ENCODE peak calls at places on chromosomes 6 and 20, in six cellular contexts. One of them, this sample, is unnamed.
A peak's percentile ranks its signal among the peaks of the same experiment; 100 is the strongest.

GRCh38 chr6:27139753-27140522 is 107.6 kb upstream of the PRSS16 start:
- DNase-seq in H1: no peak
- DNase-seq in mesenchymal stem cell: peak; percentile 63
- DNase-seq in neuronal stem cell: no peak
- DNase-seq in IMR-90: peak; percentile 26
- DNase-seq in trophoblast cell: peak; percentile 18
- DNase-seq in this sample: no peak

GRCh38 chr20:43744966-43745733 is 18.3 kb upstream of the GTSF1L start:
- DNase-seq in neuronal stem cell: no peak
- DNase-seq in IMR-90: no peak
- DNase-seq in H1: no peak
- DNase-seq in mesenchymal stem cell: no peak
- DNase-seq in trophoblast cell: no peak
- DNase-seq in this sample: no peak

GRCh38 chr20:20894280-20894679 is 181.8 kb upstream of the RALGAPA2 start:
- DNase-seq in H1: no peak
- DNase-seq in IMR-90: no peak
- DNase-seq in neuronal stem cell: no peak
- DNase-seq in mesenchymal stem cell: no peak
- DNase-seq in trophoblast cell: no peak
- DNase-seq in this sample: no peak

GRCh38 chr6:118776607-118777549 is 117.1 kb upstream of the ASF1A start:
- DNase-seq in IMR-90: peak; percentile 79
- DNase-seq in mesenchymal stem cell: peak; percentile 78
- DNase-seq in H1: no peak
- DNase-seq in neuronal stem cell: peak; percentile 46
- DNase-seq in trophoblast cell: peak; percentile 94
- DNase-seq in this sample: peak; percentile 56

GRCh38 chr6:27178001-27178730 is 69.3 kb upstream of the PRSS16 start:
- DNase-seq in H1: no peak
- DNase-seq in trophoblast cell: peak; percentile 85
- DNase-seq in mesenchymal stem cell: peak; percentile 96
- DNase-seq in IMR-90: peak; percentile 94
- DNase-seq in neuronal stem cell: peak; percentile 71
- DNase-seq in this sample: peak; percentile 84

GRCh38 chr6:142444388-142444787 is 142.6 kb downstream of the ADGRG6 start:
- DNase-seq in IMR-90: peak; percentile 73
- DNase-seq in neuronal stem cell: no peak
- DNase-seq in mesenchymal stem cell: no peak
- DNase-seq in H1: no peak
- DNase-seq in trophoblast cell: no peak
- DNase-seq in this sample: no peak

GRCh38 chr6:154932562-154933027 is 62.5 kb upstream of the TIAM2 start:
- DNase-seq in neuronal stem cell: no peak
- DNase-seq in mesenchymal stem cell: peak; percentile 85
- DNase-seq in IMR-90: peak; percentile 78
- DNase-seq in H1: no peak
- DNase-seq in trophoblast cell: peak; percentile 80
- DNase-seq in this sample: no peak

GRCh38 chr6:106110167-106110826 is 24.2 kb downstream of the PRDM1 start:
- DNase-seq in trophoblast cell: no peak
- DNase-seq in IMR-90: no peak
- DNase-seq in H1: no peak
- DNase-seq in neuronal stem cell: no peak
- DNase-seq in mesenchymal stem cell: no peak
- DNase-seq in this sample: no peak

GRCh38 chr20:63177785-63178444 is 38.0 kb downstream of the YTHDF1 start:
- DNase-seq in H1: no peak
- DNase-seq in neuronal stem cell: peak; percentile 32
- DNase-seq in mesenchymal stem cell: peak; percentile 7
- DNase-seq in IMR-90: no peak
- DNase-seq in trophoblast cell: no peak
- DNase-seq in this sample: no peak

GRCh38 chr6:42338573-42339218 is 113.0 kb downstream of the TRERF1 start:
- DNase-seq in H1: no peak
- DNase-seq in trophoblast cell: no peak
- DNase-seq in IMR-90: peak; percentile 99
- DNase-seq in mesenchymal stem cell: peak; percentile 98
- DNase-seq in neuronal stem cell: no peak
- DNase-seq in this sample: no peak

GRCh38 chr20:50020283-50020682 is 37.5 kb downstream of the SNAI1 start:
- DNase-seq in H1: no peak
- DNase-seq in trophoblast cell: peak; percentile 61
- DNase-seq in neuronal stem cell: no peak
- DNase-seq in mesenchymal stem cell: peak; percentile 62
- DNase-seq in IMR-90: peak; percentile 38
- DNase-seq in this sample: no peak

GRCh38 chr6:67345946-67346345 is 1289.1 kb upstream of the ADGRB3 start:
- DNase-seq in IMR-90: no peak
- DNase-seq in trophoblast cell: no peak
- DNase-seq in H1: no peak
- DNase-seq in neuronal stem cell: no peak
- DNase-seq in mesenchymal stem cell: no peak
- DNase-seq in this sample: no peak

GRCh38 chr20:34883809-34884208 is 7.4 kb downstream of the ACSS2 start:
- DNase-seq in trophoblast cell: no peak
- DNase-seq in mesenchymal stem cell: no peak
- DNase-seq in IMR-90: no peak
- DNase-seq in neuronal stem cell: no peak
- DNase-seq in H1: no peak
- DNase-seq in this sample: no peak

GRCh38 chr6:159041181-159041580 is 3.6 kb downstream of the TAGAP start:
- DNase-seq in mesenchymal stem cell: no peak
- DNase-seq in H1: no peak
- DNase-seq in neuronal stem cell: no peak
- DNase-seq in trophoblast cell: no peak
- DNase-seq in IMR-90: no peak
- DNase-seq in this sample: no peak

GRCh38 chr20:62119591-62120364 is 2.5 kb upstream of the LSM14B start:
- DNase-seq in trophoblast cell: no peak
- DNase-seq in IMR-90: no peak
- DNase-seq in H1: no peak
- DNase-seq in neuronal stem cell: no peak
- DNase-seq in mesenchymal stem cell: no peak
- DNase-seq in this sample: no peak

GRCh38 chr20:62121776-62122658 is at the start of gene LSM14B:
- DNase-seq in neuronal stem cell: peak; percentile 97
- DNase-seq in IMR-90: peak; percentile 95
- DNase-seq in mesenchymal stem cell: peak; percentile 95
- DNase-seq in trophoblast cell: peak; percentile 98
- DNase-seq in H1: peak; percentile 75
- DNase-seq in this sample: peak; percentile 94

GRCh38 chr20:62119101-62119500 is 3.2 kb upstream of the LSM14B start:
- DNase-seq in mesenchymal stem cell: no peak
- DNase-seq in H1: no peak
- DNase-seq in trophoblast cell: no peak
- DNase-seq in neuronal stem cell: no peak
- DNase-seq in IMR-90: no peak
- DNase-seq in this sample: no peak

GRCh38 chr20:62120990-62121775 is 1.1 kb upstream of the LSM14B start:
- DNase-seq in H1: no peak
- DNase-seq in neuronal stem cell: no peak
- DNase-seq in mesenchymal stem cell: peak; percentile 77
- DNase-seq in trophoblast cell: peak; percentile 57
- DNase-seq in IMR-90: peak; percentile 61
- DNase-seq in this sample: no peak

GRCh38 chr20:62120365-62120762 is 1.9 kb upstream of the LSM14B start:
- DNase-seq in IMR-90: no peak
- DNase-seq in trophoblast cell: no peak
- DNase-seq in mesenchymal stem cell: no peak
- DNase-seq in neuronal stem cell: no peak
- DNase-seq in H1: no peak
- DNase-seq in this sample: no peak
- H4K91ac ChIP-seq in IMR-90: no peak overlapping the region
- H4K91ac ChIP-seq in trophoblast cell: no peak overlapping the region
- H4K91ac ChIP-seq in mesenchymal stem cell: no peak overlapping the region
- H4K91ac ChIP-seq in neuronal stem cell: no peak overlapping the region
- H4K91ac ChIP-seq in H1: no peak overlapping the region
- H4K91ac ChIP-seq in this sample: no peak overlapping the region

DNA sequence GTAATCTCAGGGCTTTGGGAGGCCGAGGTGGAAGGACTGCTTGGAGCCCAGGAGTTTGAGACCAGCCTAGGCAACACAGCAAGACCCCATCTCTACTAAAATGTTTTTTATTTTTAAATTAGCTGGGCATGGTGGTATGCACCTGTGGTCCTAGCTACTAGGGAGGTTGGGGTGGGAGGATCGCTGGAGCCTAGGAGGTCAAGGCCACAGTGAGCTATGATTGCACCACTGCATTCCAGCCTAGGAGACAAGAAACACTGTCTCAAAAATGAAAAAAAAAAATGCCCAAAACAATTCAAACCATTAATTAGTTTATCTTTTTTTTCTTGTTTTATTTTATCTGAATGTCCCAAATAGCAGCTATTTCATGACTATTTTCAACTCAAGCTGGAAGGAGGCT is 85.8 kb downstream of the GMPR start:
- DNase-seq in mesenchymal stem cell: no peak
- DNase-seq in IMR-90: no peak
- DNase-seq in neuronal stem cell: no peak
- DNase-seq in trophoblast cell: no peak
- DNase-seq in H1: no peak
- DNase-seq in this sample: no peak
- H3K9ac ChIP-seq in mesenchymal stem cell: peak overlapping the region; percentile 30
- H3K9ac ChIP-seq in IMR-90: no peak overlapping the region
- H3K9ac ChIP-seq in neuronal stem cell: no peak overlapping the region
- H3K9ac ChIP-seq in trophoblast cell: no peak overlapping the region
- H3K9ac ChIP-seq in H1: no peak overlapping the region
- H3K9ac ChIP-seq in this sample: no peak overlapping the region

DNA sequence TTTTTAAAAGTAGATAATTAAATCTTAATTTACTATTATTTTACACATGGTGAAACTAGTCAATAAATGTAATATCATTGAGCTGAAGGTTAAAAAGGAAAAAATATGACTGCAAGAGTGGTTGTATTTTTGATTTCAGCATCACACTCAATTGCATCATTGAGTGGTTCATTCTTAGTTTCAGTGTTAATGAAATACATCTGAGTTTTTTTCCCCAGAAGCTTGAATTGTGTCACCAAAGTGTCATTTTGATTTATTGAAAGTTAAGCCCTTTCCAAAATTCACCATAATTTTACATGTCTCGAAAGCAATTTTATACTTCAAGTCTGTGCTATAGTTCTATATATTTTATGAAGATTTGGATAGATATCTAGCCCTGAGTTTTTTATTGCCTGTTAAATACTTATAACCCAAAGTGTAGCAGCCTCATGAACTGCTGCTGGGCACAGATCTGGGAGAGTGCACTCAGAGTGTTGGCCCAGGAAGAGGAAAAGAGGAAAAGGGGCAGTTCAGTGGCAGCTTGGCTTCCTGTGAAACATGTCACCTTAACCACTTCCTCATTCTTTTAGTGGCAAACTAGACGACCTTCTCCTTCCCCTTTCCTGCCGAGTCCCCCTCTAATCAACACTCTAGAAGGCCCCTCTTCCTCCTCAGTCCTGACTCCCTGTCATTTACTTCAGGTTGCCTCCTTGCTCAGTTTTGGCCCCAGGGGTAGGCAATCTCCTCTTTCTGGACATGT is 140.7 kb downstream of the ESR1 start:
- DNase-seq in IMR-90: no peak
- DNase-seq in mesenchymal stem cell: no peak
- DNase-seq in neuronal stem cell: no peak
- DNase-seq in trophoblast cell: no peak
- DNase-seq in H1: no peak
- DNase-seq in this sample: no peak
- H4K91ac ChIP-seq in IMR-90: no peak overlapping the region
- H4K91ac ChIP-seq in mesenchymal stem cell: no peak overlapping the region
- H4K91ac ChIP-seq in neuronal stem cell: no peak overlapping the region
- H4K91ac ChIP-seq in trophoblast cell: no peak overlapping the region
- H4K91ac ChIP-seq in H1: no peak overlapping the region
- H4K91ac ChIP-seq in this sample: no peak overlapping the region

GRCh38 chr6:75351570-75351969 is 67.0 kb upstream of the TMEM30A start:
- DNase-seq in IMR-90: no peak
- DNase-seq in trophoblast cell: no peak
- DNase-seq in mesenchymal stem cell: no peak
- DNase-seq in neuronal stem cell: no peak
- DNase-seq in H1: no peak
- DNase-seq in this sample: no peak

GRCh38 chr6:75349262-75349984 is 64.8 kb upstream of the TMEM30A start:
- DNase-seq in mesenchymal stem cell: peak; percentile 42
- DNase-seq in H1: no peak
- DNase-seq in IMR-90: peak; percentile 13
- DNase-seq in neuronal stem cell: peak; percentile 68
- DNase-seq in trophoblast cell: peak; percentile 32
- DNase-seq in this sample: peak; percentile 60

GRCh38 chr6:75350808-75351207 is 66.2 kb upstream of the TMEM30A start:
- DNase-seq in neuronal stem cell: no peak
- DNase-seq in H1: no peak
- DNase-seq in trophoblast cell: peak; percentile 63
- DNase-seq in IMR-90: no peak
- DNase-seq in mesenchymal stem cell: no peak
- DNase-seq in this sample: no peak

GRCh38 chr6:75348882-75349261 is 64.3 kb upstream of the TMEM30A start:
- DNase-seq in trophoblast cell: no peak
- DNase-seq in mesenchymal stem cell: no peak
- DNase-seq in H1: no peak
- DNase-seq in neuronal stem cell: no peak
- DNase-seq in IMR-90: no peak
- DNase-seq in this sample: no peak

DNA sequence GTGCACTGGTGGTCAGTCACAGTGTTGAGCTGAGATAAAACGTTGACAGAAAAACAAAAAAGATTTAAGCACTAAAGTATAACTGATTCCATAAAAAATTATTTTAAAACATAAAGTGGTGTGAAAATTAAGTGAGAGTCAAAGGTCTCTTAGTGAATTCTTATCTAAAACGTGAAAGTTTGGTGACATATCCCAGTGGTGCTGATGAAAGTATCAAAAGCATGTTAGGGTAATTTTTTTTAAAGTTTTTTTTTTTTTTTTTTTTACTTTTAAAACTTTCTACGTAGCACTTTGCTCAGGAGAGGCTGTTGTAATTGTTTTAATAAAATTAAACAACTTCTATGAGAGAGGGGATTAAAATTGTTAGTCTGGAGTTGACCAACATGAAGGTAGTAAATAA is 65.6 kb upstream of the TMEM30A start:
- DNase-seq in H1: no peak
- DNase-seq in IMR-90: no peak
- DNase-seq in neuronal stem cell: no peak
- DNase-seq in mesenchymal stem cell: no peak
- DNase-seq in trophoblast cell: no peak
- DNase-seq in this sample: no peak
- H3K9ac ChIP-seq in H1: peak overlapping the region; percentile 65
- H3K9ac ChIP-seq in IMR-90: no peak overlapping the region
- H3K9ac ChIP-seq in neuronal stem cell: no peak overlapping the region
- H3K9ac ChIP-seq in mesenchymal stem cell: peak overlapping the region; percentile 74
- H3K9ac ChIP-seq in trophoblast cell: no peak overlapping the region
- H3K9ac ChIP-seq in this sample: peak overlapping the region; percentile 41

DNA sequence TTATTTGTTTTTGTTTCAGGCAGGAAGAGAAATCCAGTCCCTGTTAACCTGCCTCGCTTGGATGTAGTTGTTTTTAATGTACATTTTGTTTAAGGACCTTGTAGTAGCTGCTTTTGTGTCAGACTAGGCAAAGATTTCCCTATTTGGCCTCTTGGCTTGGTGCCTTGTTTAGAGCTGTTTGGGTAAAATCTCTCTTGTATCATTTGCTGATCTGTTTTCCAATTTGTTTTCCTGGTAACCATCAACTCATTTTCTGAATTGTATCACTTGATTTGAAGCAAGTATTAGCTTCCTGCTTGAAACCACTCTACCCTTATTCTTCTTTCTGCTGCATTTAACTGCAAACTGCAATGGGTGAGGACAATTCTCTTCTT is 160.7 kb downstream of the ZFAND3 start:
- DNase-seq in H1: no peak
- DNase-seq in IMR-90: no peak
- DNase-seq in trophoblast cell: no peak
- DNase-seq in neuronal stem cell: no peak
- DNase-seq in mesenchymal stem cell: no peak
- DNase-seq in this sample: no peak
- H4K91ac ChIP-seq in H1: no peak overlapping the region
- H4K91ac ChIP-seq in IMR-90: no peak overlapping the region
- H4K91ac ChIP-seq in trophoblast cell: no peak overlapping the region
- H4K91ac ChIP-seq in neuronal stem cell: no peak overlapping the region
- H4K91ac ChIP-seq in mesenchymal stem cell: no peak overlapping the region
- H4K91ac ChIP-seq in this sample: no peak overlapping the region

GRCh38 chr20:38881806-38882440 is 44.3 kb upstream of the FAM83D start:
- DNase-seq in neuronal stem cell: no peak
- DNase-seq in IMR-90: no peak
- DNase-seq in mesenchymal stem cell: no peak
- DNase-seq in trophoblast cell: no peak
- DNase-seq in H1: no peak
- DNase-seq in this sample: no peak
- H3K9ac ChIP-seq in neuronal stem cell: no peak overlapping the region
- H3K9ac ChIP-seq in IMR-90: no peak overlapping the region
- H3K9ac ChIP-seq in mesenchymal stem cell: no peak overlapping the region
- H3K9ac ChIP-seq in trophoblast cell: no peak overlapping the region
- H3K9ac ChIP-seq in H1: no peak overlapping the region
- H3K9ac ChIP-seq in this sample: no peak overlapping the region

This sample was measured in H9.